ENCODE peak calls at places on chromosomes 11 and 22, in nine cellular contexts. R is mesenchymal stem cell, Z is endodermal cell, O is astrocyte, K is PC-3, I is WERI-Rb-1, U is AG10803, W is foreskin fibroblast, G is aorta. S is an unnamed sample.

GRCh38 chr11:76783901-76784813 is 1.0 kb downstream of the TSKU start:
- DNase-seq in R (peak), Z (peak), O (peak), K (peak), I (peak), U (peak), W (peak), G (peak), S (peak)

GRCh38 chr22:22076937-22077703 is 94.5 kb upstream of the TOP3B start:
- DNase-seq in R (no peak), Z (no peak), O (no peak), K (peak), I (no peak), U (no peak), W (peak), G (no peak), S (no peak)

GRCh38 chr11:16402654-16403447 is 46.5 kb upstream of the SOX6 start:
- DNase-seq in R (no peak), Z (peak), O (peak), K (no peak), I (no peak), U (no peak), W (no peak), G (no peak), S (no peak)

GRCh38 chr22:17922925-17923898 is 101.1 kb downstream of the MICAL3 start:
- DNase-seq in R (peak), Z (no peak), O (peak), K (peak), I (no peak), U (peak), W (peak), G (no peak), S (no peak)

GRCh38 chr11:35617687-35618496 is at the start of gene FJX1:
- DNase-seq in R (peak), Z (peak), O (peak), K (peak), I (peak), U (peak), W (peak), G (peak), S (peak)

GRCh38 chr22:48845356-48845936 is 982.2 kb downstream of the BRD1 start:
- DNase-seq in R (no peak), Z (no peak), O (no peak), K (no peak), I (no peak), U (no peak), W (no peak), G (peak), S (no peak)

GRCh38 chr11:36480833-36481232 is 29.2 kb downstream of the TRAF6 start:
- DNase-seq in R (no peak), Z (no peak), O (no peak), K (no peak), I (no peak), U (no peak), W (no peak), G (no peak), S (no peak)

GRCh38 chr22:46775364-46775758 is 12.9 kb downstream of the TBC1D22A start:
- DNase-seq in R (no peak), Z (no peak), O (no peak), K (no peak), I (no peak), U (no peak), W (no peak), G (no peak), S (no peak)

GRCh38 chr22:36790648-36791047 is 14.7 kb upstream of the IFT27 start:
- DNase-seq in R (no peak), Z (no peak), O (no peak), K (no peak), I (no peak), U (no peak), W (no peak), G (no peak), S (no peak)

GRCh38 chr11:130314184-130314748 is 451 bp downstream of the ZBTB44 start:
- DNase-seq in R (no peak), Z (peak), O (no peak), K (peak), I (peak), U (peak), W (peak), G (peak), S (peak)

GRCh38 chr22:44312766-44313165 is at the start of gene SHISAL1:
- DNase-seq in R (peak), Z (no peak), O (peak), K (peak), I (no peak), U (no peak), W (no peak), G (no peak), S (peak)

GRCh38 chr22:37290737-37291136 is 8.4 kb downstream of the CYTH4 start:
- DNase-seq in R (no peak), Z (no peak), O (no peak), K (peak), I (no peak), U (peak), W (peak), G (no peak), S (peak)

GRCh38 chr11:36065436-36065835 is 121.6 kb downstream of the LDLRAD3 start:
- DNase-seq in R (peak), Z (no peak), O (no peak), K (no peak), I (no peak), U (peak), W (peak), G (no peak), S (no peak)

GRCh38 chr11:103395612-103396011 is 286.4 kb downstream of the DYNC2H1 start:
- DNase-seq in R (peak), Z (no peak), O (peak), K (peak), I (no peak), U (peak), W (peak), G (no peak), S (no peak)

GRCh38 chr22:43206515-43207161 is 19.7 kb upstream of the TTLL12 start:
- DNase-seq in R (no peak), Z (no peak), O (no peak), K (no peak), I (no peak), U (no peak), W (no peak), G (peak), S (no peak)

GRCh38 chr22:45552580-45553332 is 50.1 kb downstream of the FBLN1 start:
- DNase-seq in R (peak), Z (peak), O (peak), K (no peak), I (no peak), U (peak), W (peak), G (peak), S (peak)

GRCh38 chr22:27075028-27075678 is 417.8 kb downstream of the MIAT start:
- DNase-seq in R (no peak), Z (peak), O (no peak), K (no peak), I (no peak), U (no peak), W (peak), G (no peak), S (no peak)

GRCh38 chr11:3632070-3632660 is 9.6 kb downstream of the ART5 start:
- DNase-seq in R (no peak), Z (peak), O (no peak), K (no peak), I (no peak), U (no peak), W (no peak), G (peak), S (no peak)

GRCh38 chr11:79503028-79503427 is 62.2 kb upstream of the TENM4 start:
- DNase-seq in R (no peak), Z (peak), O (peak), K (no peak), I (no peak), U (peak), W (no peak), G (no peak), S (peak)

GRCh38 chr11:47552086-47552580 is 799 bp downstream of the CELF1 start:
- DNase-seq in R (peak), Z (peak), O (peak), K (peak), I (peak), U (peak), W (peak), G (peak), S (peak)

GRCh38 chr11:113271551-113272245 is 42.7 kb upstream of the TTC12 start:
- DNase-seq in R (no peak), Z (no peak), O (no peak), K (no peak), I (no peak), U (no peak), W (no peak), G (no peak), S (no peak)
- H3K4me3 ChIP-seq in R (no peak), Z (no peak), O (no peak), K (no peak), I (no peak), U (no peak), W (no peak), G (no peak), S (no peak)

GRCh38 chr11:71293961-71294782 is 41.8 kb upstream of the SHANK2 start:
- DNase-seq in R (no peak), Z (peak), O (no peak), K (no peak), I (no peak), U (no peak), W (no peak), G (no peak), S (no peak)
- H3K4me3 ChIP-seq in R (no peak), Z (no peak), O (no peak), K (no peak), I (no peak), U (no peak), W (no peak), G (no peak), S (no peak)

DNA sequence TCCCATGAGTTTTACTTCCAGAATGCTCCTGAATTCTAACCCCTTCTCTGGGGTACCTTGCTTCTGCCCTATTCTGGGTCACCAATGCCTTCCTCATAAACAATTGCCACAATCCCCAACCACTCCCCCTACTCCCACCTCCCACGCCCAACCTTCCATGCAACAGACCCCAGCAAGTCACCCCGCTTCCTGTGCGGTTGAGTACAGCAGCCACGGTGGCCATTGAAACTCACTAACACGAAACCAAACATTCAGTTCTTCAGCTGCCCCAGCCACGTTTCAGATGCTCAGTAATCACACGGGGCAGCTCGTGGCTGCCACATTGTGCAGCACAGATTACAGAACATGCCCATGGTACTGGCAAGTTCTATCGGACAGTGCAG is 3.7 kb upstream of the BCR start:
- DNase-seq in R (no peak), Z (no peak), O (no peak), K (no peak), I (no peak), U (no peak), W (no peak), G (no peak), S (no peak)
- H3K4me3 ChIP-seq in R (no peak), Z (no peak), O (no peak), K (no peak), I (no peak), U (no peak), W (no peak), G (no peak), S (no peak)

DNA sequence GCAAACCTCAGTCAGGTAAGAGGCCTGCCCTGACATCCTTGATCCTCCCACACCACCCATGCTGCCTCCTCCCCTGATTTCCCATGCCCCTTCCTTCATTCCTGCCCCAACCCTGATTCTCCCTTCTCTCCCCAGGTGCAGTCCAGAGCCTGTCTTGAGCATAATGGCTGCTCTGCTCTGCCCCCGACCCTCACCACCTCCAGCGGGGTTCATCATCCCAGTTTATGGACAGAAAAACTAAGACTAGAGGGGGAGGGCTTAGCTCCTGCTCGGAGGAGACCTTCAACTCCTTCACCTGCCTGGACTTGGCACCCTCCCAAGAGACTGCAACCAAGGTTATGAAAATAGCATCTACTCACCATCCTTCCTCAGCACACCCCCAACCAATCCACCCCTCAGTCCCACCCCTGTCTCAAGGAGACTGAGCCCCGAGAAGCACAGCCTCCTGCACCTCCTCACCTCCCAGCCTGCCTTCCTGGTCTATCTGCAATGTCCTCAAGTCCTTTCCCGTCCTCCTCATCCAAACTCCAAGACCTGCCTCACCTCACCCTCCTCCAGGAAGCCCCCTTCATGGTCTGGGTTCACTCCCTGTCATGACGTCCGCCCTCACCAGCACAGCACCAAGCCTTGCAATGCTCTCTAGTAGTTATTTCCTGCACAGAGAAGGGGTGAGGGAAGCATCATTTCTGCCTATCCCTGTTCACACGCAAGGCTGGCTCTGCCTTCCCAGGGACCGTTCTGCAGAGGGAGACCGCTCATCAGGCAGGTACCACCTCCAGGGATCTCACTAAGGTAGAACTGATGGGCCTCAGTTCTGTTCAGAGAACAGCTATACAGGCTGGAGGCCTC is 103.1 kb downstream of the PDE2A start:
- DNase-seq in R (peak), Z (peak), O (no peak), K (no peak), I (no peak), U (no peak), W (no peak), G (no peak), S (no peak)
- H3K4me3 ChIP-seq in R (no peak), Z (no peak), O (no peak), K (no peak), I (no peak), U (no peak), W (no peak), G (no peak), S (no peak)

DNA sequence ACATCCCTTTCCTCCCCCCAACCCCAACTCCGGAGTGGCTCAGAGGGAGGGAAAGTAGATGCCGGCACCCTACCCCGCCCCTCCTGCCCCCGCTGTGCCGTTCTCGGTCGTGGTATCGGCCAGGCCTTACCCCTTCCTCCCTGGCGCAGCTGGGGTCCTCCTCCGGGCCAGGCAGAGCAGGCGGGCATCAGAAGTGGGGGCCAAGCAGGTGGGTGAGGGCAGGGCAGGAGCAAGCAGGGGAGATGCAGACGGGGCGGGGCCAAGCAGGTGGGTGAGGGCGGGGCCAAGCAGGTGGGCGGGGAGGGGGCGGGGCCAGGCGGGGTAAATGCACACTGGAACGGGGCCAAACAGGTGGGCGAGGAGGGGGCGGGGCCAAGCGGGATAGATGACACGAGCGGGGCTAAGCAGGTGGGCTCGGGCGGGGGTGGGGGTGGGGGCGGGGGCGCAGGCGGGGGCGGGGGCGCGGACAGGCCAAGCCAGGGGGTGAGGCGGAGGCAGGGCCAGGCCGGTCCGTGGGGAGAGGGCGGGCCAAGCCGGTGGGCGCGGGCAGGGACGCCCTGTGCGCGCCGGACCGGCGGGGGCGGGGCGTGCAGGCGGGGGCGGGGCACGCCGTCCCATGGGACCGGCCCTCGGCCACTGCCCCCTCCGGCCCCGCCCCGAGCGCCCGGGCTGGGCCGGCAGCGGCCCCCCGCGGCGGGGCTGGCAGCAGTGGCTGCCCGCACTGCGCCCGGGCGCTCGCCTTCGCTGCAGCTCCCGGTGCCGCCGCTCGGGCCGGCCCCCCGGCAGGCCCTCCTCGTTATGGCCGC is at the start of the genes KCNQ1 and TRPM5:
- DNase-seq in R (no peak), Z (peak), O (no peak), K (peak), I (peak), U (no peak), W (peak), G (peak), S (no peak)
- H3K4me3 ChIP-seq in R (no peak), Z (no peak), O (no peak), K (peak), I (peak), U (no peak), W (no peak), G (peak), S (peak)

GRCh38 chr11:119335091-119335654 is 846 bp downstream of the RNF26 start:
- DNase-seq in R (no peak), Z (peak), O (no peak), K (no peak), I (no peak), U (no peak), W (no peak), G (no peak), S (no peak)
- H3K4me3 ChIP-seq in R (peak), Z (peak), O (peak), K (peak), I (no peak), U (peak), W (peak), G (peak), S (peak)

GRCh38 chr11:68870470-68870869 is 28.8 kb upstream of the CPT1A start:
- DNase-seq in R (peak), Z (no peak), O (no peak), K (peak), I (no peak), U (no peak), W (peak), G (no peak), S (no peak)
- H3K4me3 ChIP-seq in R (no peak), Z (no peak), O (peak), K (peak), I (peak), U (peak), W (peak), G (no peak), S (peak)

DNA sequence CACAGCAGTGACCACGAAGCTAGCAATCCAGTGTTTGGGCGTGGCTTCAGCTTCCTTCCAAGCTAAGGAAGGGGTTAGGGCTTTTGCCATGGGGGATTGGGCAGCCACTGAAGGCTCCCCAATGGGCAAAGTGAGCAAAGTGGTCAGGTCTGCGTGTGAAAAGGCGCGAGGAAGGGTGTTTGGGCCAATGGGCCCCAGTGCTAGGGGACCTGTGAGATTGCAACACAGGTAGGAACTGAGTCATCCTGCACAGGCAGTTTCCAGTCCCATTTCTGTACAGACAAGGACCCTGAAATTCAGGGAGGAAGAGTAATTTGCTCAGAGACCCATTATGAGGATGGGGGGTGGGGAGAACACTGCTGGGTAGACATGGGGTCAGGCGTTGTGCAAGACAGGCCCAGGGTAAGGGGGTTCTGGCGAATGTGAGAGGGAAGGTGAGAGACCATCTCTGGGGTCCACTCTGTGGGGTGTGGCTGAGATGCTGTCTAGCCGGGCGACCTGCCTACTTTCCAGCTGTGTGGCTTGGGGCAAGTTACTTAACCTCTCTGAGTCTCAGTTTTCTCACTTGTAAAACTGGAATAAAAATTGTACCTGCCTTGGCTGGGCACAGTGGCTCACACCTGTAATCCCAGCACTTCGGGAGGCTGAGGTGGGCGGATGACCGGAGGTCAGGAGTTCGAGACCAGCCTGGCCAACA is 7.3 kb downstream of the CCDC88B start:
- DNase-seq in R (peak), Z (no peak), O (no peak), K (peak), I (no peak), U (no peak), W (no peak), G (peak), S (no peak)
- H3K4me3 ChIP-seq in R (no peak), Z (no peak), O (no peak), K (no peak), I (no peak), U (no peak), W (no peak), G (no peak), S (no peak)

DNA sequence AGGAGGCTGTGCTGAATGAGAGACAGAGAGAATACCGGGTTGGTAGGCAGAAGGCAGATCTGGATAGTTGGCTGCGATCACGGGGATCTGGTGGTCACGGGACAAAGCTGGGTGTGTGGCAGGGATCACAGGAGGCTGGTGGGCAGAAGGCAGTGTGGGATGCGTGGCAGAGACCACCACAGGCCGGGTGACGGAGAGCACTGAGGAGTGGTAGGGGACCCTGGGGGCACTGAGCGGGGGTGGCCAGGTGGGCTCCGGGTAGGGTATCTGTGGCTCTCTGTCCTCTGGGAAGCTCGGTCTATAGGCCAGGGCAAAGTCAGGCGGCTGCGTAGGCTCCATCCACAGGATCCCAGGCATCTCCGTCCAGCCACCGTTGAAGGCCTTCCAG is 1.4 kb downstream of the CD248 start:
- DNase-seq in R (no peak), Z (no peak), O (no peak), K (no peak), I (no peak), U (no peak), W (peak), G (no peak), S (peak)
- H3K4me3 ChIP-seq in R (no peak), Z (no peak), O (peak), K (no peak), I (no peak), U (peak), W (peak), G (no peak), S (peak)

S was measured in right cardiac atrium.